ENCODE peak calls at places on chromosomes 12 and 14, in seven cellular contexts. S is CD8-positive, alpha-beta T cell; R is thyroid gland; H is K562; E is A673; X is cardiac muscle cell; C is CD4-positive, CD25-positive, alpha-beta regulatory T cell. L is an unnamed sample.
A peak's percentile ranks its signal among the peaks of the same experiment; 100 is the strongest.

GRCh38 chr14:64855732-64856527 is 23.8 kb downstream of the SPTB start:
- DNase-seq in S (no peak), R (no peak), H (no peak), X (no peak), E (no peak), C (no peak), L (no peak)

GRCh38 chr12:74365178-74365964 is 172.3 kb upstream of the ATXN7L3B start:
- DNase-seq in R (peak; percentile 8), E (peak; percentile 69), C (peak; percentile 10), X (peak; percentile 48), S (no peak), H (peak; percentile 61), L (no peak)

GRCh38 chr14:54173782-54174181 is 217.2 kb upstream of the BMP4 start:
- DNase-seq in R (no peak), S (no peak), E (no peak), C (no peak), H (no peak), X (no peak), L (no peak)

GRCh38 chr14:23494223-23494622 is 24.7 kb downstream of the NGDN start:
- DNase-seq in C (no peak), H (no peak), E (peak; percentile 69), S (no peak), X (peak; percentile 82), R (no peak), L (no peak)

GRCh38 chr12:120286768-120287490 is 4.8 kb downstream of the RNU4-2 start:
- DNase-seq in R (no peak), H (no peak), S (no peak), E (no peak), X (no peak), C (no peak), L (no peak)

GRCh38 chr12:11705010-11705409 is 55.5 kb downstream of the ETV6 start:
- DNase-seq in S (no peak), C (no peak), H (no peak), R (no peak), X (peak; percentile 82), E (peak; percentile 19), L (no peak)

GRCh38 chr12:78181544-78182162 is 351.0 kb downstream of the NAV3 start:
- DNase-seq in S (no peak), H (peak; percentile 3), X (peak; percentile 64), C (no peak), E (peak; percentile 60), R (no peak), L (no peak)

GRCh38 chr14:73149753-73150152 is 13.4 kb downstream of the PSEN1 start:
- DNase-seq in X (no peak), E (no peak), R (no peak), H (no peak), S (no peak), C (no peak), L (no peak)

GRCh38 chr12:124967016-124967739 is 21.8 kb downstream of the DHX37 start:
- DNase-seq in C (no peak), X (no peak), E (no peak), R (no peak), H (no peak), S (no peak), L (no peak)

GRCh38 chr14:93173943-93174395 is 10.7 kb downstream of the MOAP1 start:
- DNase-seq in X (peak; percentile 19), E (peak; percentile 21), C (no peak), R (no peak), H (peak; percentile 75), S (no peak), L (no peak)

GRCh38 chr12:100031821-100032220 is 47.1 kb upstream of the ANKS1B start:
- DNase-seq in S (no peak), C (no peak), X (no peak), R (no peak), E (no peak), H (no peak), L (no peak)

GRCh38 chr12:132711169-132711843 is 664 bp downstream of the PGAM5 start:
- DNase-seq in R (no peak), E (no peak), C (peak; percentile 34), S (no peak), H (peak; percentile 37), X (no peak), L (no peak)

GRCh38 chr12:9081667-9082243 is 34.0 kb downstream of the A2M start:
- DNase-seq in E (no peak), S (no peak), C (no peak), H (no peak), X (no peak), R (no peak), L (no peak)

GRCh38 chr14:89186850-89187376 is 230.1 kb downstream of the FOXN3 start:
- DNase-seq in C (no peak), X (no peak), H (peak; percentile 9), R (no peak), S (no peak), E (no peak), L (no peak)

GRCh38 chr12:106152334-106152733 is 13.6 kb upstream of the NUAK1 start:
- DNase-seq in E (no peak), R (no peak), C (no peak), X (no peak), S (no peak), H (no peak), L (no peak)

GRCh38 chr14:53360821-53361220 is 207.7 kb upstream of the DDHD1 start:
- DNase-seq in S (no peak), C (no peak), H (no peak), X (no peak), R (no peak), E (no peak), L (no peak)

GRCh38 chr12:89356069-89356665 is 3.9 kb upstream of the DUSP6 start:
- DNase-seq in S (no peak), X (no peak), C (no peak), R (no peak), E (no peak), H (no peak), L (no peak)

GRCh38 chr14:74368441-74368840 is 20.2 kb downstream of the VRTN start:
- DNase-seq in R (no peak), H (no peak), E (no peak), C (no peak), X (no peak), S (no peak), L (no peak)

GRCh38 chr12:65364021-65364420 is 85.5 kb downstream of the MSRB3 start:
- DNase-seq in E (no peak), H (no peak), C (no peak), S (no peak), R (no peak), X (peak; percentile 54), L (no peak)

GRCh38 chr14:100332797-100333196 is 9.7 kb downstream of the SLC25A47 start:
- DNase-seq in S (no peak), X (no peak), R (no peak), C (no peak), E (no peak), H (no peak), L (no peak)

GRCh38 chr12:80099259-80099658 is at the start of gene OTOGL:
- DNase-seq in R (no peak), S (no peak), C (no peak), H (no peak), X (no peak), E (no peak), L (no peak)

GRCh38 chr14:75068294-75069020 is 984 bp upstream of the ZC2HC1C start:
- DNase-seq in C (no peak), R (no peak), E (peak; percentile 27), X (peak; percentile 20), H (peak; percentile 26), S (no peak), L (no peak)

GRCh38 chr14:20516921-20517320 is 11.6 kb downstream of the RNASE10 start:
- DNase-seq in R (no peak), X (peak; percentile 60), E (no peak), S (no peak), C (no peak), H (no peak), L (no peak)

GRCh38 chr12:46455648-46456352 is 83.2 kb upstream of the SLC38A2 start:
- DNase-seq in R (no peak), X (no peak), E (no peak), S (no peak), H (peak; percentile 46), C (no peak), L (no peak)

GRCh38 chr12:93699271-93700141 is 22.3 kb downstream of the CRADD start:
- DNase-seq in R (no peak), X (peak; percentile 32), E (peak; percentile 22), H (no peak), S (no peak), C (no peak), L (no peak)

DNA sequence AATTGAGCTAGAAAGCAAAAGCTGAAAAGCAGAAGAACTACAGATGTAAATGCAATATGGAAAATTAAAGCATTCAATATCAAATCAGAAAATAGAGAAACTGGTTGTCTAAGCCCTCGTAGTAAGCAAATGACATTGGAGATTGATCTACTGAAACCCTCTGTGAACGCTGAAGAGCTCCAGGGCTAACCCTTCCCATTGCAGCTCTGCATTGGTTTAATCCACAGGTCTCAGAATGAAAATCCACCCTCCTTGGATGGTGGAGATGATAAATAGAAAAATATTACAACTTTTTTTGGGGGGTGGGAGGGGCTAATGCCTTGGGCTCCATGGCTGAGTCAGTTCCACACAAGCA is 40.5 kb downstream of the CORO1C start:
- DNase-seq in X (no peak), E (no peak), R (no peak), C (no peak), S (no peak), H (no peak), L (no peak)
- H3K4me3 ChIP-seq in X (no peak overlapping the region), E (no peak overlapping the region), R (no peak overlapping the region), C (peak overlapping the region; percentile 79), S (no peak overlapping the region), H (peak overlapping the region; percentile 15), L (peak overlapping the region; percentile 50)

GRCh38 chr12:130334399-130334798 is 3.3 kb upstream of the PIWIL1 start:
- DNase-seq in X (no peak), R (no peak), H (no peak), C (no peak), E (no peak), S (no peak), L (no peak)
- H3K27ac ChIP-seq in X (no peak overlapping the region), R (no peak overlapping the region), H (no peak overlapping the region), C (no peak overlapping the region), E (no peak overlapping the region), S (no peak overlapping the region), L (no peak overlapping the region)

DNA sequence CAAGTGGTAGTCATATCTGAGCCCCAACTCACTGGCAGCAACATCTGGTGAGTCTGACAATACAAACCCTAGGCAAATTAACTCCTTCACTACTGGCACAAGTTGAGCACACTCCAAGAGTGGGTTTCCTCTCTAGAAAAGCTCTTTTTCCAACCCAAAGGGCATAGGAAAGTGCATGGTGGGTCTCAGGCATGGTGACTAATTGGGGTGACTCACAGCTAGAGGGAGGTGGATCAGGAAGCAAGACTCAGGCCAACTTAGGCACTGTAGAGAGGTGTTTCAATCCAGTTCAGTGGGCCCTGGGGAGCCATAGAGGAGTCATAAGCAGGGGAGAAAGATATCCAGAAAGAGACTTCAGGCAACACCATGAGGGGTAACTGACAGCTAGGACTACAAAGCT is 42.3 kb downstream of the MAP1LC3B2 start:
- DNase-seq in R (no peak), H (peak; percentile 58), E (peak; percentile 44), X (peak; percentile 48), S (no peak), C (no peak), L (no peak)
- H3K4me1 ChIP-seq in R (peaks cover 14% of the 10 kb centered on the region), H (peaks cover 32% of the 10 kb centered on the region), E (peaks cover 50% of the 10 kb centered on the region), X (peaks cover 13% of the 10 kb centered on the region), S (no peaks in the 10 kb centered on the region), C (no peaks in the 10 kb centered on the region), L (peaks cover 41% of the 10 kb centered on the region)

DNA sequence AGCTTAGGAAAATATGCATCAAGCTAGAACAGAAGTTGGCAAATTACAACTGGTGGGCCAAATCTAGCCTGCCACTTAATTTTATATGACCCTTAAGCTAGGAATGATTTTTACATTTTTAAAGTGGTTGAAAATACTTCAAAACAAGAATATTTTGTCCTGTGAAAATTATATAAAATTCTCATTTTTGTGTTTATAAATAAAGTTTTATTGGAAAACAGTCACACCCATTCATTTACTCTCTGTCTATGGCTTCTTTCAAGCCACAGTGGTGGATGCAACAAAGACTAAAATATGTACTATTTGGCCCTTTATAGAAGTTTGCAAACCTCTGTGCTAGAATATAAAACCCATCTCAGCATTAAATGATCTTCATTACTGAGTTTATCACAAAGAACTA is 2.1 kb upstream of the ABCD2 start:
- DNase-seq in E (no peak), X (no peak), H (no peak), C (no peak), R (no peak), S (no peak), L (no peak)
- H3K4me3 ChIP-seq in E (no peak overlapping the region), X (no peak overlapping the region), H (no peak overlapping the region), C (peak overlapping the region; percentile 99), R (no peak overlapping the region), S (no peak overlapping the region), L (no peak overlapping the region)

L was measured in left ventricle myocardium inferior.